ENCODE peak calls at places on chromosomes 12 and 14, in eight cellular contexts. One of them, this sample, is unnamed.

GRCh38 chr14:75156901-75157300 is 19.5 kb downstream of the TMED10 start:
- DNase-seq in tibial nerve: no peak
- DNase-seq in heart left ventricle: no peak
- DNase-seq in effector CD8-positive, alpha-beta T cell: no peak
- DNase-seq in NCI-H2171: no peak
- DNase-seq in ELR: peak
- DNase-seq in NT2/D1: no peak
- DNase-seq in activated naive CD4-positive, alpha-beta T cell: no peak
- DNase-seq in this sample: no peak

GRCh38 chr14:59202031-59202430 is 13.6 kb downstream of the DAAM1 start:
- DNase-seq in tibial nerve: no peak
- DNase-seq in heart left ventricle: no peak
- DNase-seq in effector CD8-positive, alpha-beta T cell: no peak
- DNase-seq in NCI-H2171: no peak
- DNase-seq in ELR: no peak
- DNase-seq in NT2/D1: no peak
- DNase-seq in activated naive CD4-positive, alpha-beta T cell: no peak
- DNase-seq in this sample: no peak

GRCh38 chr12:51798507-51798906 is 50.0 kb downstream of the FIGNL2 start:
- DNase-seq in tibial nerve: no peak
- DNase-seq in heart left ventricle: no peak
- DNase-seq in effector CD8-positive, alpha-beta T cell: no peak
- DNase-seq in NCI-H2171: no peak
- DNase-seq in ELR: peak
- DNase-seq in NT2/D1: no peak
- DNase-seq in activated naive CD4-positive, alpha-beta T cell: no peak
- DNase-seq in this sample: no peak

GRCh38 chr12:65121049-65121955 is at the start of gene WIF1:
- DNase-seq in tibial nerve: no peak
- DNase-seq in heart left ventricle: peak
- DNase-seq in effector CD8-positive, alpha-beta T cell: no peak
- DNase-seq in NCI-H2171: peak
- DNase-seq in ELR: no peak
- DNase-seq in NT2/D1: peak
- DNase-seq in activated naive CD4-positive, alpha-beta T cell: no peak
- DNase-seq in this sample: peak

GRCh38 chr14:30005114-30005698 is 77.6 kb upstream of the PRKD1 start:
- DNase-seq in tibial nerve: no peak
- DNase-seq in heart left ventricle: no peak
- DNase-seq in effector CD8-positive, alpha-beta T cell: no peak
- DNase-seq in NCI-H2171: peak
- DNase-seq in ELR: peak
- DNase-seq in NT2/D1: peak
- DNase-seq in activated naive CD4-positive, alpha-beta T cell: no peak
- DNase-seq in this sample: peak

GRCh38 chr12:27732281-27732680 is 21.6 kb downstream of the MRPS35 start:
- DNase-seq in tibial nerve: no peak
- DNase-seq in heart left ventricle: no peak
- DNase-seq in effector CD8-positive, alpha-beta T cell: no peak
- DNase-seq in NCI-H2171: peak
- DNase-seq in ELR: peak
- DNase-seq in NT2/D1: peak
- DNase-seq in activated naive CD4-positive, alpha-beta T cell: no peak
- DNase-seq in this sample: peak

GRCh38 chr14:24171422-24172260 is at the start of gene REC8:
- DNase-seq in tibial nerve: peak
- DNase-seq in heart left ventricle: peak
- DNase-seq in effector CD8-positive, alpha-beta T cell: peak
- DNase-seq in NCI-H2171: peak
- DNase-seq in ELR: no peak
- DNase-seq in NT2/D1: peak
- DNase-seq in activated naive CD4-positive, alpha-beta T cell: peak
- DNase-seq in this sample: peak

GRCh38 chr12:98828802-98829600 is 183.9 kb downstream of the APAF1 start:
- DNase-seq in tibial nerve: no peak
- DNase-seq in heart left ventricle: no peak
- DNase-seq in effector CD8-positive, alpha-beta T cell: no peak
- DNase-seq in NCI-H2171: no peak
- DNase-seq in ELR: no peak
- DNase-seq in NT2/D1: no peak
- DNase-seq in activated naive CD4-positive, alpha-beta T cell: no peak
- DNase-seq in this sample: no peak

GRCh38 chr14:25788252-25788651 is 738.3 kb upstream of the STXBP6 start:
- DNase-seq in tibial nerve: no peak
- DNase-seq in heart left ventricle: no peak
- DNase-seq in effector CD8-positive, alpha-beta T cell: no peak
- DNase-seq in NCI-H2171: no peak
- DNase-seq in ELR: no peak
- DNase-seq in NT2/D1: no peak
- DNase-seq in activated naive CD4-positive, alpha-beta T cell: no peak
- DNase-seq in this sample: no peak

GRCh38 chr14:100528962-100529560 is 58.2 kb downstream of the BEGAIN start:
- DNase-seq in tibial nerve: no peak
- DNase-seq in heart left ventricle: peak
- DNase-seq in effector CD8-positive, alpha-beta T cell: no peak
- DNase-seq in NCI-H2171: no peak
- DNase-seq in ELR: no peak
- DNase-seq in NT2/D1: no peak
- DNase-seq in activated naive CD4-positive, alpha-beta T cell: no peak
- DNase-seq in this sample: no peak

GRCh38 chr14:105135700-105136395 is 32.7 kb downstream of the JAG2 start:
- DNase-seq in tibial nerve: no peak
- DNase-seq in heart left ventricle: no peak
- DNase-seq in effector CD8-positive, alpha-beta T cell: no peak
- DNase-seq in NCI-H2171: no peak
- DNase-seq in ELR: no peak
- DNase-seq in NT2/D1: no peak
- DNase-seq in activated naive CD4-positive, alpha-beta T cell: no peak
- DNase-seq in this sample: no peak

GRCh38 chr14:95287176-95287754 is 32.4 kb downstream of the CLMN start:
- DNase-seq in tibial nerve: no peak
- DNase-seq in heart left ventricle: no peak
- DNase-seq in effector CD8-positive, alpha-beta T cell: no peak
- DNase-seq in NCI-H2171: peak
- DNase-seq in ELR: no peak
- DNase-seq in NT2/D1: no peak
- DNase-seq in activated naive CD4-positive, alpha-beta T cell: no peak
- DNase-seq in this sample: no peak

GRCh38 chr12:17097674-17098073 is 491.7 kb upstream of the LMO3 start:
- DNase-seq in tibial nerve: no peak
- DNase-seq in heart left ventricle: no peak
- DNase-seq in effector CD8-positive, alpha-beta T cell: no peak
- DNase-seq in NCI-H2171: no peak
- DNase-seq in ELR: no peak
- DNase-seq in NT2/D1: no peak
- DNase-seq in activated naive CD4-positive, alpha-beta T cell: no peak
- DNase-seq in this sample: no peak

GRCh38 chr14:68513838-68514610 is 278.8 kb downstream of the ZFP36L1 start:
- DNase-seq in tibial nerve: no peak
- DNase-seq in heart left ventricle: no peak
- DNase-seq in effector CD8-positive, alpha-beta T cell: no peak
- DNase-seq in NCI-H2171: no peak
- DNase-seq in ELR: no peak
- DNase-seq in NT2/D1: no peak
- DNase-seq in activated naive CD4-positive, alpha-beta T cell: no peak
- DNase-seq in this sample: no peak

GRCh38 chr14:68733086-68733621 is 59.7 kb downstream of the ZFP36L1 start:
- DNase-seq in tibial nerve: no peak
- DNase-seq in heart left ventricle: no peak
- DNase-seq in effector CD8-positive, alpha-beta T cell: no peak
- DNase-seq in NCI-H2171: no peak
- DNase-seq in ELR: no peak
- DNase-seq in NT2/D1: no peak
- DNase-seq in activated naive CD4-positive, alpha-beta T cell: no peak
- DNase-seq in this sample: no peak

This sample was measured in NCI-H82.